ENCODE peak calls at places on chromosomes 4 and X, in five cellular contexts. One of them, this sample, is unnamed.

GRCh38 chrX:19857131-19857530 is 30.3 kb downstream of the SH3KBP1 start:
- DNase-seq in left kidney: peak
- DNase-seq in H4: no peak
- DNase-seq in ACHN: no peak
- DNase-seq in NCI-H526 treated with DMSO at 0.1 percent for 48 hours: no peak
- DNase-seq in this sample: no peak

GRCh38 chr4:169210516-169211108 is 60.1 kb downstream of the SH3RF1 start:
- DNase-seq in left kidney: no peak
- DNase-seq in H4: no peak
- DNase-seq in ACHN: no peak
- DNase-seq in NCI-H526 treated with DMSO at 0.1 percent for 48 hours: peak
- DNase-seq in this sample: no peak

GRCh38 chrX:38796926-38797325 is 4.3 kb upstream of the MID1IP1 start:
- DNase-seq in left kidney: no peak
- DNase-seq in H4: no peak
- DNase-seq in ACHN: no peak
- DNase-seq in NCI-H526 treated with DMSO at 0.1 percent for 48 hours: no peak
- DNase-seq in this sample: no peak

GRCh38 chr4:4395849-4396627 is 9.1 kb downstream of the NSG1 start:
- DNase-seq in left kidney: peak
- DNase-seq in H4: peak
- DNase-seq in ACHN: no peak
- DNase-seq in NCI-H526 treated with DMSO at 0.1 percent for 48 hours: peak
- DNase-seq in this sample: no peak

GRCh38 chrX:47540754-47541538 is 20.1 kb upstream of the ARAF start:
- DNase-seq in left kidney: peak
- DNase-seq in H4: peak
- DNase-seq in ACHN: peak
- DNase-seq in NCI-H526 treated with DMSO at 0.1 percent for 48 hours: peak
- DNase-seq in this sample: peak

GRCh38 chrX:33726281-33727160 is 405.6 kb downstream of the FAM47A start:
- DNase-seq in left kidney: peak
- DNase-seq in H4: no peak
- DNase-seq in ACHN: no peak
- DNase-seq in NCI-H526 treated with DMSO at 0.1 percent for 48 hours: no peak
- DNase-seq in this sample: no peak

GRCh38 chr4:15339732-15340131 is 88.1 kb upstream of the C1QTNF7 start:
- DNase-seq in left kidney: peak
- DNase-seq in H4: no peak
- DNase-seq in ACHN: no peak
- DNase-seq in NCI-H526 treated with DMSO at 0.1 percent for 48 hours: no peak
- DNase-seq in this sample: no peak

GRCh38 chrX:12058087-12058486 is 80.2 kb upstream of the FRMPD4 start:
- DNase-seq in left kidney: no peak
- DNase-seq in H4: no peak
- DNase-seq in ACHN: no peak
- DNase-seq in NCI-H526 treated with DMSO at 0.1 percent for 48 hours: no peak
- DNase-seq in this sample: no peak

GRCh38 chrX:154043003-154043402 is 23.3 kb upstream of the IRAK1 start:
- DNase-seq in left kidney: no peak
- DNase-seq in H4: peak
- DNase-seq in ACHN: no peak
- DNase-seq in NCI-H526 treated with DMSO at 0.1 percent for 48 hours: no peak
- DNase-seq in this sample: peak

GRCh38 chrX:118564498-118564897 is 68.9 kb downstream of the DOCK11 start:
- DNase-seq in left kidney: no peak
- DNase-seq in H4: no peak
- DNase-seq in ACHN: no peak
- DNase-seq in NCI-H526 treated with DMSO at 0.1 percent for 48 hours: no peak
- DNase-seq in this sample: no peak

GRCh38 chrX:40912576-40912975 is 172.7 kb upstream of the USP9X start:
- DNase-seq in left kidney: no peak
- DNase-seq in H4: no peak
- DNase-seq in ACHN: no peak
- DNase-seq in NCI-H526 treated with DMSO at 0.1 percent for 48 hours: no peak
- DNase-seq in this sample: peak

GRCh38 chr4:185660340-185660739 is 125.0 kb upstream of the PDLIM3 start:
- DNase-seq in left kidney: no peak
- DNase-seq in H4: no peak
- DNase-seq in ACHN: no peak
- DNase-seq in NCI-H526 treated with DMSO at 0.1 percent for 48 hours: no peak
- DNase-seq in this sample: no peak

GRCh38 chr4:157912212-157912611 is 260.6 kb downstream of the GASK1B start:
- DNase-seq in left kidney: no peak
- DNase-seq in H4: no peak
- DNase-seq in ACHN: no peak
- DNase-seq in NCI-H526 treated with DMSO at 0.1 percent for 48 hours: no peak
- DNase-seq in this sample: no peak